ENCODE peak calls at places on chromosomes 7 and 10, in six cellular contexts. K, Y, S, O, N and I are unnamed samples.
A peak's percentile ranks its signal among the peaks of the same experiment; 100 is the strongest.

GRCh38 chr7:92763636-92764423 is 72.5 kb downstream of the CDK6 start:
- DNase-seq in O (no peak), N (no peak), K (no peak), S (no peak), Y (no peak), I (peak; percentile 16)

GRCh38 chr10:124059552-124059951 is 33.8 kb downstream of the CHST15 start:
- DNase-seq in N (no peak), K (no peak), S (no peak), Y (no peak), O (no peak), I (no peak)

GRCh38 chr7:121153411-121153810 is 164.9 kb downstream of the CPED1 start:
- DNase-seq in N (no peak), S (no peak), Y (no peak), K (no peak), O (no peak), I (no peak)

GRCh38 chr7:142669074-142669654 is 80.1 kb upstream of the PRSS1 start:
- DNase-seq in N (no peak), S (no peak), Y (no peak), O (no peak), K (no peak), I (no peak)

GRCh38 chr7:93461350-93461749 is 113.2 kb downstream of the CALCR start:
- DNase-seq in O (no peak), N (no peak), K (peak; percentile 55), Y (no peak), S (peak; percentile 34), I (peak; percentile 9)

GRCh38 chr7:27723086-27723485 is 16.9 kb upstream of the TAX1BP1 start:
- DNase-seq in N (peak; percentile 23), S (no peak), Y (no peak), K (no peak), O (no peak), I (no peak)

GRCh38 chr7:460374-461117 is 59.1 kb downstream of the PDGFA start:
- DNase-seq in N (no peak), S (no peak), K (no peak), Y (no peak), O (no peak), I (no peak)

GRCh38 chr10:15879058-15879457 is 18.8 kb upstream of the MINDY3 start:
- DNase-seq in K (peak; percentile 11), Y (no peak), O (no peak), N (no peak), S (no peak), I (no peak)

GRCh38 chr7:157691521-157692155 is 354.8 kb downstream of the DNAJB6 start:
- DNase-seq in S (no peak), N (no peak), Y (no peak), O (no peak), K (no peak), I (peak; percentile 8)

GRCh38 chr10:66680886-66681285 is 244.9 kb upstream of the LRRTM3 start:
- DNase-seq in K (no peak), O (no peak), Y (no peak), N (no peak), S (no peak), I (no peak)

GRCh38 chr10:52895066-52895465 is 122.5 kb upstream of the MBL2 start:
- DNase-seq in S (no peak), Y (no peak), N (no peak), O (no peak), K (no peak), I (no peak)

GRCh38 chr7:157517782-157518513 is 181.1 kb downstream of the DNAJB6 start:
- DNase-seq in S (no peak), Y (no peak), K (no peak), O (no peak), N (no peak), I (no peak)

GRCh38 chr10:84957427-84957826 is 629.0 kb downstream of the CCSER2 start:
- DNase-seq in N (no peak), K (no peak), O (no peak), S (no peak), Y (no peak), I (no peak)

GRCh38 chr10:80157561-80157960 is 25.0 kb downstream of the PLAC9 start:
- DNase-seq in K (no peak), S (no peak), N (no peak), Y (no peak), O (no peak), I (no peak)

GRCh38 chr7:95342642-95343252 is 18.4 kb upstream of the PON1 start:
- DNase-seq in K (no peak), S (no peak), O (no peak), Y (no peak), N (no peak), I (no peak)

GRCh38 chr7:37336259-37336658 is 112.4 kb downstream of the ELMO1 start:
- DNase-seq in S (no peak), N (no peak), O (no peak), K (no peak), Y (no peak), I (no peak)

GRCh38 chr10:103683851-103684250 is 171.5 kb downstream of the SH3PXD2A start:
- DNase-seq in Y (no peak), S (no peak), K (no peak), N (no peak), O (no peak), I (no peak)

GRCh38 chr10:63521389-63522128 is at the start of gene REEP3:
- DNase-seq in N (peak; percentile 39), K (peak; percentile 25), Y (peak; percentile 37), S (no peak), O (peak; percentile 32), I (peak; percentile 76)

GRCh38 chr7:140021603-140022002 is 41.1 kb downstream of the PARP12 start:
- DNase-seq in N (no peak), O (no peak), Y (no peak), S (no peak), K (no peak), I (no peak)

GRCh38 chr7:150627959-150628358 is 4.2 kb downstream of the GIMAP6 start:
- DNase-seq in K (no peak), O (no peak), N (no peak), Y (no peak), S (no peak), I (no peak)

GRCh38 chr10:71705582-71705981 is 14.0 kb downstream of the C10orf105 start:
- DNase-seq in S (no peak), O (no peak), K (no peak), N (no peak), Y (no peak), I (peak; percentile 47)

GRCh38 chr7:55438765-55439525 is 73.8 kb downstream of the LANCL2 start:
- DNase-seq in O (no peak), Y (no peak), S (peak; percentile 52), K (no peak), N (no peak), I (peak; percentile 23)

GRCh38 chr10:49115015-49115795 is at the start of gene VSTM4:
- DNase-seq in N (no peak), O (no peak), K (no peak), S (no peak), Y (no peak), I (peak; percentile 30)

GRCh38 chr10:69004821-69005220 is 16.2 kb downstream of the KIFBP start:
- DNase-seq in O (no peak), Y (no peak), K (no peak), N (peak; percentile 71), S (no peak), I (no peak)

GRCh38 chr10:109454691-109455090 is 468.6 kb downstream of the XPNPEP1 start:
- DNase-seq in S (no peak), K (no peak), Y (no peak), O (no peak), N (no peak), I (no peak)

GRCh38 chr7:24917510-24918239 is 62.3 kb downstream of the OSBPL3 start:
- DNase-seq in K (no peak), N (no peak), O (no peak), S (no peak), Y (no peak), I (no peak)